ENCODE peak calls at places on chromosomes 5 and 9, in seven cellular contexts. One of them, this sample, is unnamed.

GRCh38 chr9:99557816-99558215 is 263.9 kb upstream of the NR4A3 start:
- DNase-seq in psoas muscle: no peak
- DNase-seq in H9: no peak
- DNase-seq in hepatocyte: no peak
- DNase-seq in mucosa of descending colon: no peak
- DNase-seq in fibroblast of lung: no peak
- DNase-seq in sigmoid colon: no peak
- DNase-seq in this sample: no peak

GRCh38 chr9:108511200-108511756 is 344.5 kb downstream of the ACTL7B start:
- DNase-seq in fibroblast of lung: peak; percentile 84
- DNase-seq in H9: no peak
- DNase-seq in psoas muscle: no peak
- DNase-seq in mucosa of descending colon: no peak
- DNase-seq in sigmoid colon: no peak
- DNase-seq in hepatocyte: no peak
- DNase-seq in this sample: no peak

GRCh38 chr5:33180900-33181299 is 259.9 kb upstream of the TARS1 start:
- DNase-seq in psoas muscle: no peak
- DNase-seq in hepatocyte: no peak
- DNase-seq in mucosa of descending colon: no peak
- DNase-seq in fibroblast of lung: peak; percentile 75
- DNase-seq in sigmoid colon: no peak
- DNase-seq in H9: no peak
- DNase-seq in this sample: no peak

GRCh38 chr5:37792976-37793328 is 46.9 kb downstream of the GDNF start:
- DNase-seq in H9: no peak
- DNase-seq in hepatocyte: no peak
- DNase-seq in sigmoid colon: no peak
- DNase-seq in psoas muscle: no peak
- DNase-seq in mucosa of descending colon: no peak
- DNase-seq in fibroblast of lung: peak; percentile 61
- DNase-seq in this sample: no peak

GRCh38 chr5:12636209-12636608 is 732.0 kb upstream of the CTNND2 start:
- DNase-seq in hepatocyte: no peak
- DNase-seq in sigmoid colon: no peak
- DNase-seq in H9: no peak
- DNase-seq in fibroblast of lung: no peak
- DNase-seq in psoas muscle: no peak
- DNase-seq in mucosa of descending colon: no peak
- DNase-seq in this sample: no peak

GRCh38 chr5:78482948-78483347 is 122.5 kb downstream of the SCAMP1 start:
- DNase-seq in psoas muscle: no peak
- DNase-seq in hepatocyte: no peak
- DNase-seq in fibroblast of lung: no peak
- DNase-seq in H9: no peak
- DNase-seq in mucosa of descending colon: no peak
- DNase-seq in sigmoid colon: no peak
- DNase-seq in this sample: no peak

GRCh38 chr9:83508072-83508471 is 30.1 kb downstream of the FRMD3 start:
- DNase-seq in sigmoid colon: no peak
- DNase-seq in psoas muscle: no peak
- DNase-seq in fibroblast of lung: no peak
- DNase-seq in hepatocyte: no peak
- DNase-seq in H9: no peak
- DNase-seq in mucosa of descending colon: no peak
- DNase-seq in this sample: no peak

GRCh38 chr5:54347221-54347865 is 37.0 kb upstream of the ARL15 start:
- DNase-seq in fibroblast of lung: no peak
- DNase-seq in H9: no peak
- DNase-seq in hepatocyte: no peak
- DNase-seq in mucosa of descending colon: no peak
- DNase-seq in sigmoid colon: no peak
- DNase-seq in psoas muscle: no peak
- DNase-seq in this sample: no peak

GRCh38 chr9:97386733-97387503 is 25.0 kb upstream of the TDRD7 start:
- DNase-seq in psoas muscle: peak; percentile 77
- DNase-seq in hepatocyte: peak; percentile 83
- DNase-seq in mucosa of descending colon: peak; percentile 84
- DNase-seq in sigmoid colon: no peak
- DNase-seq in fibroblast of lung: peak; percentile 63
- DNase-seq in H9: peak; percentile 88
- DNase-seq in this sample: peak; percentile 52

GRCh38 chr9:113184509-113184908 is 33.7 kb downstream of the SLC31A2 start:
- DNase-seq in fibroblast of lung: no peak
- DNase-seq in H9: no peak
- DNase-seq in psoas muscle: no peak
- DNase-seq in hepatocyte: no peak
- DNase-seq in mucosa of descending colon: no peak
- DNase-seq in sigmoid colon: no peak
- DNase-seq in this sample: no peak

GRCh38 chr9:86239053-86239770 is 20.2 kb downstream of the C9orf153 start:
- DNase-seq in psoas muscle: no peak
- DNase-seq in hepatocyte: no peak
- DNase-seq in mucosa of descending colon: no peak
- DNase-seq in fibroblast of lung: peak; percentile 31
- DNase-seq in H9: no peak
- DNase-seq in sigmoid colon: no peak
- DNase-seq in this sample: no peak

GRCh38 chr5:39169081-39169480 is 50.3 kb downstream of the FYB1 start:
- DNase-seq in fibroblast of lung: peak; percentile 84
- DNase-seq in H9: no peak
- DNase-seq in sigmoid colon: no peak
- DNase-seq in mucosa of descending colon: no peak
- DNase-seq in psoas muscle: no peak
- DNase-seq in hepatocyte: no peak
- DNase-seq in this sample: no peak

GRCh38 chr5:39167141-39167972 is 52.0 kb downstream of the FYB1 start:
- DNase-seq in fibroblast of lung: peak; percentile 14
- DNase-seq in hepatocyte: no peak
- DNase-seq in psoas muscle: no peak
- DNase-seq in sigmoid colon: no peak
- DNase-seq in mucosa of descending colon: no peak
- DNase-seq in H9: no peak
- DNase-seq in this sample: no peak

GRCh38 chr5:39164529-39165402 is 54.6 kb downstream of the FYB1 start:
- DNase-seq in mucosa of descending colon: no peak
- DNase-seq in H9: no peak
- DNase-seq in sigmoid colon: no peak
- DNase-seq in hepatocyte: peak; percentile 42
- DNase-seq in psoas muscle: no peak
- DNase-seq in fibroblast of lung: no peak
- DNase-seq in this sample: no peak

GRCh38 chr5:39171647-39172046 is 47.7 kb downstream of the FYB1 start:
- DNase-seq in sigmoid colon: no peak
- DNase-seq in mucosa of descending colon: no peak
- DNase-seq in fibroblast of lung: no peak
- DNase-seq in hepatocyte: no peak
- DNase-seq in psoas muscle: no peak
- DNase-seq in H9: no peak
- DNase-seq in this sample: no peak

GRCh38 chr5:39167973-39168345 is 51.4 kb downstream of the FYB1 start:
- DNase-seq in H9: no peak
- DNase-seq in fibroblast of lung: no peak
- DNase-seq in psoas muscle: no peak
- DNase-seq in mucosa of descending colon: no peak
- DNase-seq in sigmoid colon: no peak
- DNase-seq in hepatocyte: no peak
- DNase-seq in this sample: no peak
- H3K4me1 ChIP-seq in H9: no peaks in the 10 kb centered on the region
- H3K4me1 ChIP-seq in fibroblast of lung: no peaks in the 10 kb centered on the region
- H3K4me1 ChIP-seq in psoas muscle: peaks cover 5% of the 10 kb centered on the region
- H3K4me1 ChIP-seq in mucosa of descending colon: no peaks in the 10 kb centered on the region
- H3K4me1 ChIP-seq in sigmoid colon: no peaks in the 10 kb centered on the region
- H3K4me1 ChIP-seq in hepatocyte: peaks cover 3% of the 10 kb centered on the region
- H3K4me1 ChIP-seq in this sample: no peaks in the 10 kb centered on the region

GRCh38 chr9:124222918-124223720 is 34.6 kb upstream of the NEK6 start:
- DNase-seq in hepatocyte: peak; percentile 86
- DNase-seq in sigmoid colon: peak; percentile 88
- DNase-seq in mucosa of descending colon: peak; percentile 89
- DNase-seq in psoas muscle: peak; percentile 84
- DNase-seq in fibroblast of lung: peak; percentile 63
- DNase-seq in H9: no peak
- DNase-seq in this sample: peak; percentile 80
- H3K4me1 ChIP-seq in hepatocyte: peaks cover 12% of the 10 kb centered on the region
- H3K4me1 ChIP-seq in sigmoid colon: peaks cover 14% of the 10 kb centered on the region
- H3K4me1 ChIP-seq in mucosa of descending colon: peaks cover 39% of the 10 kb centered on the region
- H3K4me1 ChIP-seq in psoas muscle: peaks cover 3% of the 10 kb centered on the region
- H3K4me1 ChIP-seq in fibroblast of lung: no peaks in the 10 kb centered on the region
- H3K4me1 ChIP-seq in H9: no peaks in the 10 kb centered on the region
- H3K4me1 ChIP-seq in this sample: peaks cover 31% of the 10 kb centered on the region

GRCh38 chr9:136994885-136995224 is 1.5 kb downstream of the CLIC3 start:
- DNase-seq in H9: no peak
- DNase-seq in hepatocyte: no peak
- DNase-seq in psoas muscle: no peak
- DNase-seq in sigmoid colon: no peak
- DNase-seq in fibroblast of lung: no peak
- DNase-seq in mucosa of descending colon: peak; percentile 51
- DNase-seq in this sample: no peak
- H3K4me1 ChIP-seq in H9: no peaks in the 10 kb centered on the region
- H3K4me1 ChIP-seq in hepatocyte: peaks cover 17% of the 10 kb centered on the region
- H3K4me1 ChIP-seq in psoas muscle: peaks cover 10% of the 10 kb centered on the region
- H3K4me1 ChIP-seq in sigmoid colon: peaks cover 35% of the 10 kb centered on the region
- H3K4me1 ChIP-seq in fibroblast of lung: peaks cover 14% of the 10 kb centered on the region
- H3K4me1 ChIP-seq in mucosa of descending colon: peaks cover 43% of the 10 kb centered on the region
- H3K4me1 ChIP-seq in this sample: peaks cover 69% of the 10 kb centered on the region

DNA sequence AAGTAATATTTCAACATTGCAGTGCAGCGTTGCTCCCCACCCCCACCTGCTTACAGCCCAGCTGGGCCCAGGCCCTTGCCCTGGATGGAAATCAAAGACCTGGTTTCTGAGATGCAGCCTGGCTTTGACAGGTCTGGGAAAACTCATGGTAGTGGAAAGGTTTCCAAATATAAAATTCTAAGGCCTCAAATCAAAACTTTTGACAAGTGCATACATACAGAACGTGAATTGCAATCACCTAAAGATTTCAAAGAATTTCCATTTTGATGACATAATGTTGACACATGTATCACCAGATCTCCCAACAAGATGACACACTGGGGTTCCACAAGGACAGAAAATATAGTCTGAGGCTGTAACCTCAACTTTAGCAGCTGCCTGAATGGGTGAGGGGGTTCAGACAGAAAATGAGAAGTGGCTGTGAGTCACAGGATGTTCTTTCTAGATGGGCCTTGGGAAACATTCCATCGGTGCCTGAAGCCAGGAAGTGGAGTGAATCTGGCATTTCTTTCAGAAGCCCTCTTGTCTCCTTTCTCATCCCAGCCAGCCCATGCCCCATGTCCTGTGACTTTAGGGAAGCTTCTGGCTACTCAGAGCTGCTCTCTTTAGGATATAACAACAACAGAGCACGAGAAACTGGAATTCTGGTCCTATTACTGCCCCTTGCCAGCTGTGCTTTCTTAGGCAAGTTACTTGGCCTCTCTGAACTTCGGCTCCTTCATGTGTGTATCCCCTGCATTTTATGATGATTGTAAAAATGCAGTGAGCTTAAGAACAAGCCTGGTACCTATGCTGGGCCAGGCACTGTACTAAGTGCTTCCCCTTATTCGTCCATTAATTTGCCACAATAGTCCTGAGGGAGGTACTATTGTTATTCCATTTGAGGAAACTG is 54.8 kb downstream of the ABCA1 start:
- DNase-seq in hepatocyte: peak; percentile 55
- DNase-seq in H9: no peak
- DNase-seq in fibroblast of lung: peak; percentile 79
- DNase-seq in sigmoid colon: peak; percentile 85
- DNase-seq in psoas muscle: peak; percentile 58
- DNase-seq in mucosa of descending colon: no peak
- DNase-seq in this sample: peak; percentile 26
- H3K4me1 ChIP-seq in hepatocyte: peaks cover 35% of the 10 kb centered on the region
- H3K4me1 ChIP-seq in H9: no peaks in the 10 kb centered on the region
- H3K4me1 ChIP-seq in fibroblast of lung: peaks cover 36% of the 10 kb centered on the region
- H3K4me1 ChIP-seq in sigmoid colon: peaks cover 83% of the 10 kb centered on the region
- H3K4me1 ChIP-seq in psoas muscle: peaks cover 50% of the 10 kb centered on the region
- H3K4me1 ChIP-seq in mucosa of descending colon: peaks cover 10% of the 10 kb centered on the region
- H3K4me1 ChIP-seq in this sample: peaks cover 66% of the 10 kb centered on the region

DNA sequence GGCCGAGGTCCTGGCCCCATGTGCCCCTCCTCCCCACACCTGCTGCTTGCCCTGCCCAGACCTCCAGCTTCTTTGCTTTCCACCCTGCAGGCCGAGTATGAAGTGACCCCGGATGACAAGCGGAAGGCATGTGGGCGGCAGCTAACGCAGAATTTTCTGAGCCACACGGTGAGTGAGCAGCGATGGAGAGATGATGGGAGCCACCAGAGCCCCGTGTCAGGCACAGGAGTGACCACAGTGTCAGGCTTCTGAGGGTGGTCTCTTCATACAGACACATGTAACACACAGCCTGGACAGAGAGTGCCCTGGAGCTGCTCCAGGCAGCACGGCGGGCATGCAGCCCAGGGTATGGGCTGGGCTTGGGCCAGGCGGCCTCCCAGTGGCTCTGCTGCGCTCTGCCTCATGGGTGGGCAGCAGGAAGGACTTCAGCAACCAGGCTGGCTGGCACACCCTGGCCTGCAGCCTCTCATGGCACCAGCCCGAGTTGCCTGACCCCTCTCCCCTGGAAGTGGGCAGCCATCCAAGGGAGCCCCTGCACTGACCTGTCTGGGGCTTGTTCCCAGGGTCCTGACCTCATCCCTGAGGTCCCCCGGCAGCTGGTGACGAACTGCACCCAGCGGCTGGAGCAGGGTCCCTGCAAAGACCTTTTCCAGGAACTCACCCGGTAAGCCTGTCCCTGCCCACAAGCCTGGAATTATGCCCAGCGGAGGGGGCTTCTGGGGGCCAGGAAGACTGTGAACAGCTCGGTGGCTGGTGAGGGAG is 5.8 kb downstream of the GRK6 start:
- DNase-seq in sigmoid colon: peak; percentile 71
- DNase-seq in mucosa of descending colon: no peak
- DNase-seq in H9: no peak
- DNase-seq in psoas muscle: peak; percentile 70
- DNase-seq in fibroblast of lung: no peak
- DNase-seq in hepatocyte: no peak
- DNase-seq in this sample: peak; percentile 64
- H3K4me1 ChIP-seq in sigmoid colon: peaks cover 28% of the 10 kb centered on the region
- H3K4me1 ChIP-seq in mucosa of descending colon: peaks cover 25% of the 10 kb centered on the region
- H3K4me1 ChIP-seq in H9: no peaks in the 10 kb centered on the region
- H3K4me1 ChIP-seq in psoas muscle: peaks cover 28% of the 10 kb centered on the region
- H3K4me1 ChIP-seq in fibroblast of lung: peaks cover 5% of the 10 kb centered on the region
- H3K4me1 ChIP-seq in hepatocyte: peaks cover 6% of the 10 kb centered on the region
- H3K4me1 ChIP-seq in this sample: peaks cover 37% of the 10 kb centered on the region

GRCh38 chr9:27065288-27065687 is 43.7 kb upstream of the TEK start:
- DNase-seq in psoas muscle: no peak
- DNase-seq in H9: no peak
- DNase-seq in hepatocyte: no peak
- DNase-seq in mucosa of descending colon: no peak
- DNase-seq in fibroblast of lung: no peak
- DNase-seq in sigmoid colon: no peak
- DNase-seq in this sample: no peak
- H3K4me1 ChIP-seq in psoas muscle: no peaks in the 10 kb centered on the region
- H3K4me1 ChIP-seq in H9: no peaks in the 10 kb centered on the region
- H3K4me1 ChIP-seq in hepatocyte: no peaks in the 10 kb centered on the region
- H3K4me1 ChIP-seq in mucosa of descending colon: no peaks in the 10 kb centered on the region
- H3K4me1 ChIP-seq in fibroblast of lung: no peaks in the 10 kb centered on the region
- H3K4me1 ChIP-seq in sigmoid colon: no peaks in the 10 kb centered on the region
- H3K4me1 ChIP-seq in this sample: no peaks in the 10 kb centered on the region

GRCh38 chr9:85151247-85151646 is 481.7 kb downstream of the NTRK2 start:
- DNase-seq in hepatocyte: no peak
- DNase-seq in mucosa of descending colon: no peak
- DNase-seq in psoas muscle: no peak
- DNase-seq in H9: no peak
- DNase-seq in sigmoid colon: no peak
- DNase-seq in fibroblast of lung: no peak
- DNase-seq in this sample: no peak

GRCh38 chr9:85142461-85143401 is 473.2 kb downstream of the NTRK2 start:
- DNase-seq in sigmoid colon: no peak
- DNase-seq in hepatocyte: peak; percentile 26
- DNase-seq in psoas muscle: peak; percentile 78
- DNase-seq in mucosa of descending colon: no peak
- DNase-seq in H9: no peak
- DNase-seq in fibroblast of lung: peak; percentile 2
- DNase-seq in this sample: peak; percentile 31

GRCh38 chr9:85147046-85147640 is 477.6 kb downstream of the NTRK2 start:
- DNase-seq in fibroblast of lung: no peak
- DNase-seq in H9: no peak
- DNase-seq in mucosa of descending colon: no peak
- DNase-seq in sigmoid colon: no peak
- DNase-seq in hepatocyte: no peak
- DNase-seq in psoas muscle: no peak
- DNase-seq in this sample: no peak
- H3K4me1 ChIP-seq in fibroblast of lung: no peaks in the 10 kb centered on the region
- H3K4me1 ChIP-seq in H9: no peaks in the 10 kb centered on the region
- H3K4me1 ChIP-seq in mucosa of descending colon: no peaks in the 10 kb centered on the region
- H3K4me1 ChIP-seq in sigmoid colon: no peaks in the 10 kb centered on the region
- H3K4me1 ChIP-seq in hepatocyte: no peaks in the 10 kb centered on the region
- H3K4me1 ChIP-seq in psoas muscle: no peaks in the 10 kb centered on the region
- H3K4me1 ChIP-seq in this sample: no peaks in the 10 kb centered on the region

This sample was measured in left ventricle myocardium inferior.